ENCODE peak calls at places on chromosomes 7 and 10, in ten cellular contexts. D is T47D; F is Right ventricle myocardium superior; B is posterior cingulate gyrus; V is vagina; H is uterus; O is EL; K is astrocyte of the cerebellum; Z is endothelial cell; Y is activated CD4-positive, alpha-beta memory T cell treated with anti-CD3 and anti-CD28 coated beads, Interleukin-2, amount 10 ng/mL, durations not matched to agents 7 days and 5 days. M is an unnamed sample.

GRCh38 chr7:154409703-154410311 is 357.6 kb downstream of the DPP6 start:
- DNase-seq in Y (no peak), F (no peak), H (no peak), V (no peak), K (no peak), O (no peak), Z (peak; percentile 67), B (no peak), D (no peak), M (peak; percentile 70)

GRCh38 chr7:74027683-74028320 is at the start of gene ELN:
- DNase-seq in Z (no peak), D (no peak), Y (no peak), O (no peak), H (peak; percentile 95), B (peak; percentile 55), F (peak; percentile 93), V (peak; percentile 95), K (no peak), M (no peak)

GRCh38 chr10:34160595-34160994 is 654.5 kb downstream of the PARD3 start:
- DNase-seq in K (no peak), O (no peak), Z (no peak), Y (no peak), F (no peak), H (no peak), B (no peak), V (no peak), D (no peak), M (no peak)

GRCh38 chr7:154931906-154932305 is 71.0 kb downstream of the PAXIP1 start:
- DNase-seq in B (no peak), V (no peak), D (no peak), Z (no peak), O (peak; percentile 6), H (no peak), Y (no peak), F (no peak), K (peak; percentile 20), M (no peak)

GRCh38 chr7:77797734-77798393 is 370 bp downstream of the TMEM60 start:
- DNase-seq in D (no peak), V (no peak), Y (no peak), O (no peak), K (no peak), Z (peak; percentile 42), H (no peak), F (peak; percentile 56), B (no peak), M (peak; percentile 27)

GRCh38 chr7:33446551-33446950 is 317.2 kb downstream of the BBS9 start:
- DNase-seq in Z (no peak), D (no peak), F (no peak), H (no peak), V (no peak), B (no peak), Y (no peak), K (no peak), O (no peak), M (no peak)

GRCh38 chr7:37411444-37412034 is 37.1 kb downstream of the ELMO1 start:
- DNase-seq in Y (no peak), H (no peak), O (no peak), B (no peak), V (no peak), K (no peak), Z (no peak), D (no peak), F (no peak), M (no peak)

GRCh38 chr7:9961161-9961922 is 1012.3 kb upstream of the PHF14 start:
- DNase-seq in B (no peak), F (no peak), K (no peak), H (no peak), Y (no peak), D (no peak), O (no peak), V (no peak), Z (no peak), M (no peak)

GRCh38 chr7:119482209-119482608 is 790.8 kb upstream of the KCND2 start:
- DNase-seq in D (peak; percentile 1), B (no peak), F (peak; percentile 21), K (no peak), H (no peak), Y (no peak), O (no peak), V (no peak), Z (peak; percentile 19), M (peak; percentile 32)

GRCh38 chr10:35027567-35027966 is 62.6 kb downstream of the CUL2 start:
- DNase-seq in D (no peak), V (no peak), B (no peak), Y (no peak), O (peak; percentile 29), K (no peak), Z (no peak), F (no peak), H (no peak), M (no peak)

GRCh38 chr7:138324905-138325304 is 135.2 kb upstream of the TRIM24 start:
- DNase-seq in Z (no peak), H (no peak), V (no peak), B (no peak), K (no peak), F (no peak), Y (no peak), O (no peak), D (no peak), M (no peak)

GRCh38 chr10:55191236-55191860 is 390.3 kb upstream of the PCDH15 start:
- DNase-seq in H (no peak), K (no peak), Y (no peak), F (no peak), O (no peak), B (no peak), Z (no peak), D (no peak), V (no peak), M (no peak)

GRCh38 chr7:127383123-127383835 is 9.2 kb downstream of the ZNF800 start:
- DNase-seq in H (no peak), D (no peak), F (no peak), Z (no peak), O (peak; percentile 25), K (no peak), V (no peak), Y (no peak), B (no peak), M (peak; percentile 0)

GRCh38 chr7:154430640-154431039 is 378.4 kb downstream of the DPP6 start:
- DNase-seq in Z (no peak), F (no peak), K (no peak), O (no peak), D (no peak), V (no peak), H (no peak), B (no peak), Y (no peak), M (no peak)

M was measured in NT2/D1.